ENCODE peak calls at places on chromosomes 16 and 17, in five cellular contexts. S is A549, B is cardiac muscle cell, T is heart right ventricle, K is WTC11. N is an unnamed sample.

GRCh38 chr17:41492351-41492750 is 2.6 kb upstream of the KRT36 start:
- DNase-seq in S (no peak), B (peak), T (no peak), K (no peak), N (no peak)

GRCh38 chr17:21689604-21690003 is 2.7 kb upstream of the KCNJ18 start:
- DNase-seq in T (no peak), B (peak), S (peak), K (no peak), N (no peak)

GRCh38 chr17:39196820-39197331 is 593 bp downstream of the CACNB1 start:
- DNase-seq in S (peak), K (peak), B (no peak), T (peak), N (no peak)

GRCh38 chr16:22008215-22009142 is 568 bp downstream of the MOSMO start:
- DNase-seq in K (peak), T (no peak), B (no peak), S (peak), N (peak)

GRCh38 chr17:56064506-56064905 is 88.8 kb upstream of the ANKFN1 start:
- DNase-seq in S (no peak), T (no peak), K (peak), B (no peak), N (no peak)

GRCh38 chr17:6019959-6020358 is 50.2 kb upstream of the WSCD1 start:
- DNase-seq in T (no peak), S (no peak), B (no peak), K (no peak), N (no peak)

GRCh38 chr16:82660078-82660645 is 33.4 kb downstream of the CDH13 start:
- DNase-seq in S (no peak), T (no peak), B (peak), K (no peak), N (no peak)

GRCh38 chr17:21252289-21252874 is 828 bp downstream of the NATD1 start:
- DNase-seq in K (no peak), S (no peak), B (no peak), T (no peak), N (peak)

GRCh38 chr16:5158494-5158893 is 60.9 kb upstream of the EEF2KMT start:
- DNase-seq in B (no peak), K (no peak), T (no peak), S (no peak), N (no peak)

GRCh38 chr16:4373909-4374742 is 2.5 kb downstream of the VASN start:
- DNase-seq in B (peak), S (peak), T (peak), K (peak), N (peak)

GRCh38 chr17:7432296-7432695 is 2.9 kb upstream of the TMEM102 start:
- DNase-seq in K (no peak), B (no peak), T (no peak), S (no peak), N (no peak)

GRCh38 chr16:31185339-31185738 is 5.4 kb downstream of the FUS start:
- DNase-seq in T (no peak), S (no peak), K (no peak), B (no peak), N (no peak)

GRCh38 chr17:78839173-78839761 is 1.3 kb downstream of the USP36 start:
- DNase-seq in K (no peak), B (no peak), S (no peak), T (no peak), N (no peak)

GRCh38 chr17:71392715-71393567 is 727.9 kb upstream of the SOX9 start:
- DNase-seq in K (no peak), B (no peak), S (no peak), T (no peak), N (no peak)

GRCh38 chr16:84414789-84415326 is 46.5 kb downstream of the ATP2C2 start:
- DNase-seq in B (no peak), S (no peak), T (no peak), K (no peak), N (no peak)

GRCh38 chr16:57479422-57480126 is 6.7 kb downstream of the DOK4 start:
- DNase-seq in T (peak), S (peak), B (peak), K (peak), N (peak)

GRCh38 chr16:71453051-71453450 is 9.0 kb downstream of the ZNF23 start:
- DNase-seq in K (no peak), T (no peak), B (no peak), S (no peak), N (no peak)

GRCh38 chr17:67043283-67043682 is 1.1 kb upstream of the CACNG1 start:
- DNase-seq in T (no peak), K (no peak), S (no peak), B (no peak), N (no peak)

GRCh38 chr16:13436641-13437423 is 483.1 kb upstream of the ERCC4 start:
- DNase-seq in S (peak), B (no peak), K (no peak), T (no peak), N (no peak)

GRCh38 chr16:49588061-49588460 is 214.5 kb downstream of the C16orf78 start:
- DNase-seq in K (peak), S (no peak), B (no peak), T (no peak), N (no peak)

GRCh38 chr17:68509151-68510057 is 2.8 kb upstream of the PRKAR1A start:
- DNase-seq in S (no peak), B (no peak), K (no peak), T (peak), N (peak)

GRCh38 chr17:74368341-74369152 is 1.2 kb downstream of the GPR142 start:
- DNase-seq in K (peak), T (peak), S (peak), B (peak), N (peak)

GRCh38 chr16:88685156-88686061 is 898 bp downstream of the SNAI3 start:
- DNase-seq in B (peak), K (peak), T (no peak), S (peak), N (no peak)

GRCh38 chr17:77330602-77331081 is 189.9 kb downstream of the SEC14L1 start:
- DNase-seq in S (no peak), B (no peak), K (peak), T (peak), N (no peak)

GRCh38 chr16:19898924-19899604 is 14.4 kb upstream of the GPRC5B start:
- DNase-seq in S (peak), T (peak), K (peak), B (peak), N (peak)
- TF ChIP-seq CTCF in S (peak), T (peak), K (peak), B (peak), N (peak)

DNA sequence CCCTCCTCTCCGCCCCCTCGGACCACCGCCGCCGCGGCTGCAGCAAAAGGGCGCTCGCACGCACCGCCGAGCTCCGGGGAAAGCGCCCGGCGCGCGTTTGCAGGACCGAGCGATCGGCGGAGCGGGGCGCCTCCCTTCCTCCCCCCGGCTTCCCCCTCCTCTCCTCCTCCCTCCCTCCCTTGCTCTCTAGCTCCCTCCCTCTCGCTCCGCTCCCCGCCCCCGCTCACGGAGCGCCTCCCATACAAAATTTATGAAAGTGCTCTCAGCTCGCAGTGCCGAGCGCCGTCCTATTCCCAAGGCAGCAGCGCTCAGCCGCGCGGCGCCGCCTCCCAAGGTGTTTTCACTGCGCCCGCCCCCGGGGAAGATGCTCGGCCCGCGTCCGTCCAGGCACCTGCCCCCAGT is at the start of gene RTN4RL1:
- DNase-seq in S (peak), T (peak), B (peak), K (peak), N (peak)
- TF ChIP-seq CTCF in S (no peak), T (no peak), B (no peak), K (no peak), N (no peak)

DNA sequence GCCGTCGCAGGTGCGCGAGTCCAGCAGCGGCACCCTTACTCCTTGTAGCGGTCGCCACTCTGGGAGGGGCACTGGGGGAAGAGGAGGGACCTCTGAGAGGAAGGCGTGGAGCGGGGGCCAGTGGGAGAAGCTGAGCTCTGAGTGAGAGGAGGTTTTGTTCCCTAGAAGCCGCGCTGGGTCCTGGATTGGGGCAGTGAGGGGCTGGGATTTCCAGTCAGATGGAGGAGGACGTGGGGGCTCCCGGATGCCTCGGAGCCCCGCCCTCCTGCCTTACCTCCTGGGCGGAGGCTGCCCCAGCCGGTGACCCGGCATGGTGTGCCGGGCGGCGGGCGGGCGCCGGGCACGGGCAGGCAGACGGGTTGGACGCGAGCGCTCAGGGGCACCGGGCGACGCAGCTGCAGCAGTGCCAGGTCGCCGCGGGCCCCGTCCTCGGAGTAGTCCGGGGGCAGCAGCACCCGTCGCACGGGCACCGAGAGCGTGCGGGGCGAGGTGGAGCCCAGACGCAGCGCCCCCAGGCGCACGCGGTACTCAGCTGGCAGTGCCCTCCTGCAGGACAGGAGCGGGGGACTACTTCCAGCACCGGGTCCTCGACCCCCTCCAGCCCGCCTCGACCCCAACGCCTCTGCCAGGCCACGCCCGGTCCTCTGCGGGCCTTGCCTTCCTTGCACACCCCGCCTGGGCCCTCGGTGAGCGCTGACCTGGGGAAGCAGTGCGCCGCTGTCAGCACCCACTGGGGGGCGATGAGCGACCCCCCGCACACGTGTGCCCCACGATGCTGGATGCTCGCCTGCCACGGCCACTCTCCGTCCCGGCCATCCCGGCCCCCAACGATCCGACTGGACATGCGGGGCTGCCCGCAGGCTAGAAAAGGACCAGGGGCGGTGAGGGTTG is 2.0 kb downstream of the PRSS33 start:
- DNase-seq in K (peak), T (no peak), B (no peak), S (no peak), N (no peak)
- TF ChIP-seq CTCF in K (no peak), T (no peak), B (peak), S (no peak), N (no peak)

GRCh38 chr16:64450170-64450569 is 671.7 kb downstream of the CDH11 start:
- DNase-seq in K (no peak), B (no peak), S (no peak), T (no peak), N (no peak)

GRCh38 chr16:64440421-64440831 is 681.4 kb downstream of the CDH11 start:
- DNase-seq in B (peak), T (peak), K (no peak), S (peak), N (peak)

GRCh38 chr16:64449511-64449910 is 672.4 kb downstream of the CDH11 start:
- DNase-seq in T (no peak), B (no peak), S (no peak), K (no peak), N (no peak)

GRCh38 chr16:64445649-64446048 is 676.2 kb downstream of the CDH11 start:
- DNase-seq in S (no peak), T (no peak), B (no peak), K (no peak), N (no peak)

DNA sequence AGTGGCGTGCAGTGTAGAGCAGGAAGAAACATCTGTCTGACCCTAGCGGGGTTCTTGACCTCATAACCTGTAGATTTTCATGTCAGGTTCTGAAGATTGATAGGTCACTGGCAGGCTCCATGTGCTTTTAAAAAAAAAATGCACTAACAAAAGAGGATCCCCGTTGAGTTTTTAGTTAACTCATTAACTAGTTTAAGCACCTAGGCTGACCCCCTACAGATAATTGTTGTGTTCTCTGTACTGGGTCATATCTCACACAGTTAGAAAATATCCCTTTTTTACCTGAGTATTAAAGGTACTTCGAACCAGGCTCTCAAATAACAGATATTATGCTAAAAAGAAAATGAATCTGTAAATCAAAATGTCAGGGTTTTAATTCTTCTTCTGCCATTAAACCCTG is 676.6 kb downstream of the CDH11 start:
- DNase-seq in K (no peak), T (no peak), S (no peak), B (no peak), N (no peak)
- TF ChIP-seq CTCF in K (no peak), T (no peak), S (no peak), B (no peak), N (no peak)

DNA sequence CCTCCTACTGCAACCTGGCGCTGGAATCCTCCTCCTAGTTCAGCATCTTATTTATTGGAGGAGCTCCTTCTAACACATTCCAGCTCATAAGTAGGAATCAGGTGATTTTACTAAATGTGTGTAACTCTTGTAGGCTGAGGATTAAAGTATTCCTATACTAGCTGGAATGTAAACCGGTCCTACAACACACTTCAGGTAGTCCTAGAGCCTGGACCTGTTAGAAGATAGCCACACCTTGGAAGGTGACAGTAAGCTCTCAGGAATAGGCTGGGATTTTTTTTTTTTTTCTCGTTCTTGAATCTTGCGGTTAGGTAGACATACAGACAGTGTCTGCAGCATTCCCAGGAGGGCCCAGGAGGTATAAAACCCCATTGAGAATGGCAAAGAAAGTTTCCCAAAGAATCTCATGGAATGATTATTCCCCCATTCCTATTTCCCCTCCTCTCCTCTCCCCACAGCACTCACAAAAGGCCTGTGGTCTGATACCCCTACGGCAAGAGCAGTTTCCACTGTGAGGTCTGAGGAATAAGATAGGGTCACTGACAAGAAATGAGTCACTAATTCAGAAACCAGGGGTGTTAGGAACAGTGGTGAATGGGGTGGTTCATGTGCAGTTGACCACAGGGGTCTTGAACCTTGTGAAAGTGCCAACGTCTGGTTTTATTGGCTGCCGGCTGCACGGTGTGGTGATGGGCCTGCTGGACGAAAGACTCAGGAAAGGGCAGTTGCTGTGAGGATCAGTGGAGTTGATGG is 267.1 kb downstream of the UTP18 start:
- DNase-seq in S (no peak), B (no peak), T (no peak), K (no peak), N (no peak)
- TF ChIP-seq CTCF in S (no peak), B (no peak), T (no peak), K (no peak), N (no peak)

N was measured in nephron progenitor cell.